ENCODE peak calls at places on chromosomes 12 and 14, in six cellular contexts. B is activated CD8-positive, alpha-beta memory T cell treated with anti-CD3 and anti-CD28 coated beads, Interleukin-2, amount 50 U/mL, for 48 hours; N is adipocyte; E is activated B cell treated with CpG ODN at 0.5 μM for 24 hours; Y is NCI-H1417; J is stromal cell of bone marrow. H is an unnamed sample.

GRCh38 chr14:74333909-74334308 is 14.4 kb upstream of the VRTN start:
- DNase-seq in B (no peak), N (peak), Y (no peak), E (no peak), J (peak), H (no peak)

GRCh38 chr12:79818856-79819255 is 116.0 kb downstream of the PPP1R12A start:
- DNase-seq in B (no peak), Y (peak), J (peak), E (no peak), N (peak), H (no peak)

GRCh38 chr14:68793734-68794129 is 865 bp upstream of the ZFP36L1 start:
- DNase-seq in N (no peak), J (no peak), Y (no peak), B (no peak), E (no peak), H (peak)

GRCh38 chr14:91417134-91417982 is at the start of gene CCDC88C:
- DNase-seq in J (no peak), N (peak), B (peak), E (peak), Y (peak), H (peak)

GRCh38 chr14:21734457-21735074 is 60.9 kb upstream of the OR4E1 start:
- DNase-seq in Y (peak), N (peak), E (no peak), J (peak), B (no peak), H (no peak)

GRCh38 chr12:123242083-123242904 is 9.1 kb downstream of the MTRFR start:
- DNase-seq in N (peak), E (no peak), Y (peak), J (peak), B (peak), H (no peak)

GRCh38 chr12:27711312-27711682 is 665 bp downstream of the MRPS35 start:
- DNase-seq in B (no peak), J (no peak), E (no peak), Y (peak), N (peak), H (no peak)

GRCh38 chr14:49975286-49975685 is 82.4 kb downstream of the ARF6 start:
- DNase-seq in Y (no peak), N (peak), J (peak), B (no peak), E (no peak), H (no peak)

GRCh38 chr14:36478782-36479181 is 41.2 kb downstream of the NKX2-1 start:
- DNase-seq in B (no peak), Y (no peak), J (no peak), N (no peak), E (no peak), H (no peak)

GRCh38 chr14:53391631-53392030 is 238.5 kb upstream of the DDHD1 start:
- DNase-seq in B (no peak), J (peak), N (peak), E (no peak), Y (no peak), H (no peak)

GRCh38 chr12:55736780-55737580 is 5.9 kb upstream of the GDF11 start:
- DNase-seq in J (peak), B (peak), E (no peak), N (peak), Y (peak), H (peak)

GRCh38 chr12:28237423-28237822 is 47.2 kb downstream of the CCDC91 start:
- DNase-seq in Y (no peak), B (no peak), N (no peak), E (no peak), J (no peak), H (no peak)

GRCh38 chr12:52806821-52807543 is 6.9 kb downstream of the KRT4 start:
- DNase-seq in Y (no peak), B (no peak), J (no peak), N (no peak), E (no peak), H (no peak)

GRCh38 chr12:111170559-111170958 is 198.3 kb downstream of the PHETA1 start:
- DNase-seq in N (no peak), B (no peak), J (no peak), E (no peak), Y (no peak), H (no peak)

GRCh38 chr14:89336338-89336737 is 80.7 kb downstream of the FOXN3 start:
- DNase-seq in B (no peak), J (no peak), E (no peak), Y (no peak), N (no peak), H (no peak)

GRCh38 chr14:64671591-64671990 is 32.6 kb upstream of the PLEKHG3 start:
- DNase-seq in N (peak), Y (peak), E (no peak), B (no peak), J (peak), H (no peak)

GRCh38 chr14:103105580-103106168 is 11.1 kb downstream of the EXOC3L4 start:
- DNase-seq in N (no peak), E (no peak), J (no peak), B (no peak), Y (peak), H (no peak)

H was measured in upper lobe of left lung.